ENCODE peak calls at places on chromosome 15, in five cellular contexts. F, V, A, T and B are unnamed samples.

GRCh38 chr15:71538181-71538580 is 272.2 kb upstream of the NR2E3 start:
- DNase-seq in F (no peak), V (no peak), A (no peak), T (no peak), B (no peak)

GRCh38 chr15:50854594-50855490 is 53.6 kb upstream of the AP4E1 start:
- DNase-seq in F (no peak), V (no peak), A (no peak), T (peak; percentile 65), B (no peak)

GRCh38 chr15:25866874-25867273 is 3.7 kb upstream of the ATP10A start:
- DNase-seq in F (no peak), V (no peak), A (no peak), T (no peak), B (no peak)

GRCh38 chr15:43168192-43169107 is 16.8 kb upstream of the CCNDBP1 start:
- DNase-seq in F (no peak), V (no peak), A (no peak), T (no peak), B (no peak)

GRCh38 chr15:59436774-59437472 is 1.1 kb upstream of the FAM81A start:
- DNase-seq in F (no peak), V (no peak), A (no peak), T (peak; percentile 14), B (no peak)

GRCh38 chr15:61133361-61133760 is 95.7 kb downstream of the RORA start:
- DNase-seq in F (no peak), V (no peak), A (no peak), T (no peak), B (no peak)

GRCh38 chr15:42593143-42593542 is 17.7 kb downstream of the STARD9 start:
- DNase-seq in F (no peak), V (no peak), A (no peak), T (no peak), B (no peak)

GRCh38 chr15:96070636-96071035 is 259.9 kb upstream of the NR2F2 start:
- DNase-seq in F (no peak), V (no peak), A (no peak), T (no peak), B (no peak)

GRCh38 chr15:41203395-41203794 is 27.2 kb downstream of the EXD1 start:
- DNase-seq in F (no peak), V (no peak), A (no peak), T (no peak), B (no peak)

GRCh38 chr15:90103669-90104329 is 1.5 kb upstream of the IDH2 start:
- DNase-seq in F (no peak), V (no peak), A (no peak), T (no peak), B (no peak)

GRCh38 chr15:48963524-48964113 is at the start of gene SHC4:
- DNase-seq in F (no peak), V (peak; percentile 71), A (no peak), T (no peak), B (no peak)

GRCh38 chr15:28992340-28992864 is 106.6 kb downstream of the APBA2 start:
- DNase-seq in F (no peak), V (no peak), A (no peak), T (no peak), B (no peak)

GRCh38 chr15:73231661-73232443 is 136.9 kb downstream of the HCN4 start:
- DNase-seq in F (no peak), V (no peak), A (no peak), T (no peak), B (no peak)

GRCh38 chr15:65376767-65377104 is 1.1 kb downstream of the IGDCC3 start:
- DNase-seq in F (no peak), V (no peak), A (no peak), T (no peak), B (no peak)

GRCh38 chr15:49989498-49989897 is 129.5 kb downstream of the ATP8B4 start:
- DNase-seq in F (no peak), V (no peak), A (no peak), T (no peak), B (no peak)

GRCh38 chr15:58475573-58476524 is 44.1 kb downstream of the LIPC start:
- DNase-seq in F (no peak), V (no peak), A (no peak), T (peak; percentile 17), B (no peak)

GRCh38 chr15:29098652-29099051 is 171.0 kb downstream of the NSMCE3 start:
- DNase-seq in F (no peak), V (no peak), A (no peak), T (no peak), B (no peak)

GRCh38 chr15:70617911-70618287 is 145.5 kb downstream of the UACA start:
- DNase-seq in F (no peak), V (no peak), A (no peak), T (no peak), B (no peak)